ENCODE peak calls at places on chromosomes 11 and 22, in five cellular contexts. J is A549, D is endothelial cell of umbilical vein, O is HepG2, W is K562. P is an unnamed sample.

GRCh38 chr11:1693327-1694063 is 3.5 kb upstream of the KRTAP5-6 start:
- DNase-seq in J (peak; percentile 90), D (peak; percentile 74), O (peak; percentile 50), W (peak; percentile 89), P (peak; percentile 75)

GRCh38 chr11:92225206-92225562 is 566 bp downstream of the FAT3 start:
- DNase-seq in J (no peak), D (no peak), O (no peak), W (no peak), P (no peak)

GRCh38 chr11:44972746-44973435 is 22.2 kb upstream of the TP53I11 start:
- DNase-seq in J (no peak), D (no peak), O (no peak), W (no peak), P (no peak)

GRCh38 chr22:35212020-35212419 is 45.3 kb upstream of the HMGXB4 start:
- DNase-seq in J (no peak), D (no peak), O (no peak), W (peak; percentile 41), P (no peak)

GRCh38 chr11:69249641-69250502 is 44.1 kb upstream of the MYEOV start:
- DNase-seq in J (no peak), D (no peak), O (no peak), W (no peak), P (no peak)

GRCh38 chr11:94183886-94184264 is 55.2 kb downstream of the PANX1 start:
- DNase-seq in J (peak; percentile 30), D (peak; percentile 71), O (peak; percentile 33), W (peak; percentile 69), P (peak; percentile 73)

GRCh38 chr22:48868554-48868953 is 959.1 kb downstream of the BRD1 start:
- DNase-seq in J (no peak), D (no peak), O (no peak), W (no peak), P (no peak)

GRCh38 chr11:28819741-28820140 is 711.6 kb downstream of the METTL15 start:
- DNase-seq in J (no peak), D (no peak), O (no peak), W (no peak), P (no peak)

GRCh38 chr11:14445542-14446530 is 53.8 kb downstream of the COPB1 start:
- DNase-seq in J (no peak), D (peak; percentile 58), O (no peak), W (no peak), P (no peak)

GRCh38 chr22:37896181-37896592 is 9.9 kb upstream of the MICALL1 start:
- DNase-seq in J (no peak), D (peak; percentile 48), O (peak; percentile 90), W (no peak), P (peak; percentile 51)

GRCh38 chr11:70505331-70505731 is 107.0 kb downstream of the CTTN start:
- DNase-seq in J (no peak), D (no peak), O (no peak), W (no peak), P (no peak)

GRCh38 chr11:69449320-69450063 is 32.0 kb upstream of the LINC01488 start:
- DNase-seq in J (no peak), D (peak; percentile 92), O (peak; percentile 61), W (peak; percentile 77), P (peak; percentile 88)

GRCh38 chr22:20787746-20788626 is 14.1 kb downstream of the SERPIND1 start:
- DNase-seq in J (no peak), D (no peak), O (no peak), W (no peak), P (no peak)

GRCh38 chr22:37184380-37184755 is 3.7 kb downstream of the C1QTNF6 start:
- DNase-seq in J (no peak), D (no peak), O (no peak), W (no peak), P (no peak)

GRCh38 chr11:13343931-13344717 is 66.5 kb downstream of the BMAL1 start:
- DNase-seq in J (peak; percentile 74), D (peak; percentile 70), O (peak; percentile 64), W (peak; percentile 69), P (peak; percentile 70)

GRCh38 chr11:126348806-126349582 is 6.5 kb upstream of the ST3GAL4 start:
- DNase-seq in J (no peak), D (peak; percentile 82), O (no peak), W (no peak), P (peak; percentile 51)

GRCh38 chr22:37431811-37432707 is 4.8 kb upstream of the ELFN2 start:
- DNase-seq in J (peak; percentile 75), D (peak; percentile 86), O (peak; percentile 19), W (no peak), P (peak; percentile 84)

GRCh38 chr11:393219-394033 is 583 bp upstream of the PKP3 start:
- DNase-seq in J (peak; percentile 97), D (no peak), O (peak; percentile 54), W (peak; percentile 87), P (peak; percentile 62)
- TF ChIP-seq POLR2A in J (peak; percentile 38), D (no peak), O (no peak), W (no peak), P (no peak)

GRCh38 chr22:17213976-17214375 is 5.3 kb downstream of the ADA2 start:
- DNase-seq in J (no peak), D (peak; percentile 40), O (peak; percentile 21), W (peak; percentile 59), P (peak; percentile 46)

GRCh38 chr22:17218341-17218740 is 894 bp downstream of the ADA2 start:
- DNase-seq in J (no peak), D (no peak), O (no peak), W (no peak), P (no peak)

GRCh38 chr22:17217179-17217578 is 2.1 kb downstream of the ADA2 start:
- DNase-seq in J (no peak), D (no peak), O (no peak), W (no peak), P (peak; percentile 17)

DNA sequence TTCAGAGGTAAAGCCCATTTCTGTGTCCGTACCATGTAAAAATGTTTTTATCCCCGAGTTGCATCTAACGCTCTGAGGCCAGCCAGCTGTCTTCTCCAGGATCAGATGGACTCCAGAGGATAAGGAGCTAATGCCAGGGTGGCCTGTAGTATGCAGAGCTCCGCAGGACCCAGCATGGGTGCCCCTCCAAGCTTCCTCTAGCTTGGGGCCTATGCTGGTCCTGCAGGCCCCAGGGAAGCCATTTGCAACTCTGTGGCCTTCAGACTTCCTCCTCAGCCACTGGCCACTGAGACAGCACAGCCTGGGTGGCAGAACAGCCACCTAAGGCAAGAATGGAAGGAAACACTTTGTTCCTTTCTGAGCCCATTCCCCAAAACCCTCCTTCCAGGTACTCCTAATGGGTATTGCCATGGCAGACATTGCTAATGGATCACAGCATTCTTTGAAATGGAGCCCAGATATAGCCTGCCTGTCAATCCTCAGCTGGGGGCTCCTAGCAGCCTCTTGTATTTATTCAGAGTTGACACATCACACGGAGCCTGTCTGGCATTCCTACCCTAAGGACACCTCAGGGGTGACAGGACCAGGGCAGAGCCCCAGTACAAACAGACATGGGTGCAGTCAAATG is 4.7 kb downstream of the ADA2 start:
- DNase-seq in J (no peak), D (no peak), O (no peak), W (no peak), P (no peak)
- TF ChIP-seq MYC in J (no peak), D (no peak), O (no peak), W (no peak), P (no peak)

GRCh38 chr11:6608726-6609501 is 3.1 kb downstream of the TAF10 start:
- DNase-seq in J (no peak), D (no peak), O (no peak), W (no peak), P (no peak)
- TF ChIP-seq POLR2A in J (no peak), D (no peak), O (no peak), W (no peak), P (no peak)

GRCh38 chr11:78224906-78225420 is 36.2 kb downstream of the USP35 start:
- DNase-seq in J (no peak), D (no peak), O (no peak), W (no peak), P (no peak)
- TF ChIP-seq MYC in J (no peak), D (no peak), O (no peak), W (no peak), P (no peak)

DNA sequence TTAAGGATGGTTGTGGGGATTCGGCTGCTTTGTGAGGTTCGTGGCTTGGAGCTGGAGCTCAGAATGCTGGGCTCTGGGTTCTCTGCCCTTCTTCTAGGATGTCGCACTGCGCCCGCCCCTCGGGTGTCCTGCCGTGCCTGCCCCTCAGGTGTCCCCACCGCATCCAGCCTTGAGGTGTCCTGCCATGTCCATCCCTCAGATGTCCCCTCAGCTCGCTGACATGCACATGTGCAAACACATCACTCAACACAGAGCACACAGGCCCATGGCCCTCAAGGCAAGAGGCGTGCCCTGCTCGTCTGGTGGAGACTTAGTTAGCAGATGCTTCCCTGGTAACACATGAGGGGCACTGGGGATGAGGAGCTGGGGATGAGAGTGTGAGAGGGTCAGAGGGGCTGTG is 359.3 kb downstream of the TBC1D22A start:
- DNase-seq in J (no peak), D (no peak), O (no peak), W (no peak), P (no peak)
- TF ChIP-seq POLR2A in J (no peak), D (no peak), O (no peak), W (no peak), P (no peak)

GRCh38 chr11:67178421-67178820 is 59.4 kb downstream of the KDM2A start:
- DNase-seq in J (no peak), D (no peak), O (no peak), W (no peak), P (no peak)
- TF ChIP-seq MYC in J (no peak), D (no peak), O (no peak), W (no peak), P (no peak)

GRCh38 chr11:117818036-117818858 is 6.3 kb downstream of the FXYD2 start:
- DNase-seq in J (no peak), D (peak; percentile 73), O (no peak), W (no peak), P (peak; percentile 51)

GRCh38 chr11:117819096-117820040 is 5.2 kb downstream of the FXYD2 start:
- DNase-seq in J (peak; percentile 62), D (peak; percentile 80), O (peak; percentile 61), W (peak; percentile 61), P (peak; percentile 84)

GRCh38 chr11:117816846-117817212 is 7.7 kb downstream of the FXYD2 start:
- DNase-seq in J (no peak), D (no peak), O (no peak), W (no peak), P (no peak)

GRCh38 chr11:117816151-117816741 is 8.3 kb downstream of the FXYD2 start:
- DNase-seq in J (no peak), D (no peak), O (peak; percentile 65), W (no peak), P (peak; percentile 42)

GRCh38 chr11:117817213-117818035 is 7.1 kb downstream of the FXYD2 start:
- DNase-seq in J (peak; percentile 58), D (peak; percentile 88), O (peak; percentile 49), W (peak; percentile 76), P (peak; percentile 81)
- TF ChIP-seq POLR2A in J (no peak), D (no peak), O (no peak), W (no peak), P (no peak)

P was measured in NB4.